ENCODE peak calls at places on chromosomes 6 and 20, in five cellular contexts. G is CD8-positive, alpha-beta T cell; Z is cardiac muscle cell; B is pancreas; D is astrocyte of the cerebellum. A is an unnamed sample.

GRCh38 chr6:89605861-89606260 is 32.7 kb downstream of the LYRM2 start:
- DNase-seq in G (no peak), Z (no peak), B (no peak), D (no peak), A (peak; percentile 61)

GRCh38 chr20:635028-635427 is 18.0 kb downstream of the SRXN1 start:
- DNase-seq in G (no peak), Z (no peak), B (no peak), D (no peak), A (no peak)

GRCh38 chr20:57000441-57000968 is 265.9 kb downstream of the BMP7 start:
- DNase-seq in G (no peak), Z (no peak), B (no peak), D (no peak), A (no peak)

GRCh38 chr20:49989234-49990065 is 6.7 kb downstream of the SNAI1 start:
- DNase-seq in G (no peak), Z (no peak), B (no peak), D (peak; percentile 63), A (no peak)

GRCh38 chr6:149433901-149434300 is 33.8 kb downstream of the SUMO4 start:
- DNase-seq in G (no peak), Z (no peak), B (no peak), D (no peak), A (no peak)

GRCh38 chr20:37042986-37043972 is 52.5 kb downstream of the RBL1 start:
- DNase-seq in G (peak; percentile 5), Z (no peak), B (no peak), D (no peak), A (no peak)

GRCh38 chr6:53492860-53493634 is 51.9 kb downstream of the GCLC start:
- DNase-seq in G (no peak), Z (peak; percentile 65), B (no peak), D (peak; percentile 41), A (no peak)

GRCh38 chr20:57065646-57066045 is 200.8 kb downstream of the BMP7 start:
- DNase-seq in G (no peak), Z (no peak), B (no peak), D (no peak), A (no peak)

GRCh38 chr6:128803911-128804310 is 79.0 kb upstream of the LAMA2 start:
- DNase-seq in G (no peak), Z (no peak), B (no peak), D (peak; percentile 45), A (no peak)

GRCh38 chr6:170147056-170147787 is 143.7 kb downstream of the DLL1 start:
- DNase-seq in G (no peak), Z (no peak), B (no peak), D (no peak), A (no peak)

GRCh38 chr20:49853640-49854039 is 41.0 kb downstream of the SLC9A8 start:
- DNase-seq in G (no peak), Z (no peak), B (no peak), D (peak; percentile 22), A (no peak)

GRCh38 chr6:168163096-168163731 is 84.2 kb upstream of the FRMD1 start:
- DNase-seq in G (no peak), Z (no peak), B (peak; percentile 24), D (peak; percentile 37), A (peak; percentile 60)

GRCh38 chr6:10355115-10355702 is 59.7 kb downstream of the TFAP2A start:
- DNase-seq in G (no peak), Z (no peak), B (no peak), D (no peak), A (no peak)

GRCh38 chr20:688809-689208 is 13.2 kb upstream of the SCRT2 start:
- DNase-seq in G (no peak), Z (no peak), B (no peak), D (no peak), A (no peak)

GRCh38 chr20:32465092-32465900 is 107.2 kb downstream of the ASXL1 start:
- DNase-seq in G (no peak), Z (no peak), B (peak; percentile 80), D (no peak), A (no peak)

GRCh38 chr20:61846074-61846473 is 219.6 kb downstream of the TAF4 start:
- DNase-seq in G (no peak), Z (no peak), B (no peak), D (no peak), A (no peak)

GRCh38 chr20:50100552-50100951 is 12.4 kb downstream of the UBE2V1 start:
- DNase-seq in G (no peak), Z (no peak), B (no peak), D (no peak), A (no peak)

GRCh38 chr6:111326563-111326962 is 156.5 kb downstream of the REV3L start:
- DNase-seq in G (no peak), Z (no peak), B (no peak), D (no peak), A (no peak)

GRCh38 chr6:132130530-132131298 is 179.5 kb upstream of the CCN2 start:
- DNase-seq in G (no peak), Z (no peak), B (no peak), D (peak; percentile 56), A (no peak)

GRCh38 chr20:19952392-19952791 is 64.8 kb upstream of the NAA20 start:
- DNase-seq in G (no peak), Z (no peak), B (no peak), D (no peak), A (no peak)

GRCh38 chr6:35377002-35377401 is 34.6 kb downstream of the PPARD start:
- DNase-seq in G (no peak), Z (no peak), B (no peak), D (no peak), A (no peak)

GRCh38 chr6:15504581-15505350 is 158.1 kb downstream of the DTNBP1 start:
- DNase-seq in G (no peak), Z (no peak), B (peak; percentile 37), D (peak; percentile 99), A (peak; percentile 76)

GRCh38 chr20:389220-389619 is 8.7 kb downstream of the TRIB3 start:
- DNase-seq in G (no peak), Z (no peak), B (no peak), D (no peak), A (no peak)

GRCh38 chr20:54475334-54476287 is at the start of gene DOK5:
- DNase-seq in G (no peak), Z (peak; percentile 54), B (no peak), D (peak; percentile 16), A (no peak)

GRCh38 chr6:24547243-24547642 is 52.5 kb downstream of the ALDH5A1 start:
- DNase-seq in G (peak; percentile 11), Z (peak; percentile 58), B (no peak), D (no peak), A (no peak)

GRCh38 chr20:59002874-59003399 is 4.1 kb downstream of the CTSZ start:
- DNase-seq in G (no peak), Z (no peak), B (no peak), D (no peak), A (no peak)

GRCh38 chr20:59004763-59005522 is 2.1 kb downstream of the CTSZ start:
- DNase-seq in G (no peak), Z (no peak), B (no peak), D (no peak), A (no peak)

GRCh38 chr20:59003836-59004492 is 3.1 kb downstream of the CTSZ start:
- DNase-seq in G (no peak), Z (no peak), B (no peak), D (no peak), A (no peak)

GRCh38 chr20:59005523-59006166 is 1.4 kb downstream of the CTSZ start:
- DNase-seq in G (no peak), Z (no peak), B (no peak), D (no peak), A (no peak)

GRCh38 chr20:59004493-59004762 is 2.6 kb downstream of the CTSZ start:
- DNase-seq in G (no peak), Z (no peak), B (no peak), D (no peak), A (no peak)
- H3K4me3 ChIP-seq in G (no peak overlapping the region), Z (no peak overlapping the region), B (no peak overlapping the region), D (no peak overlapping the region), A (no peak overlapping the region)

GRCh38 chr20:23165307-23165750 is 79.2 kb upstream of the CD93 start:
- DNase-seq in G (no peak), Z (peak; percentile 38), B (no peak), D (no peak), A (no peak)
- TF ChIP-seq CTCF in G (no peak), Z (peak; percentile 10), B (no peak), D (peak; percentile 5), A (no peak)

GRCh38 chr6:162708971-162709370 is 18.6 kb downstream of the PRKN start:
- DNase-seq in G (no peak), Z (no peak), B (no peak), D (no peak), A (no peak)

GRCh38 chr6:162704001-162704400 is 23.6 kb downstream of the PRKN start:
- DNase-seq in G (no peak), Z (no peak), B (no peak), D (no peak), A (no peak)

GRCh38 chr6:162709431-162709830 is 18.1 kb downstream of the PRKN start:
- DNase-seq in G (no peak), Z (no peak), B (no peak), D (no peak), A (no peak)

GRCh38 chr6:162705736-162706135 is 21.8 kb downstream of the PRKN start:
- DNase-seq in G (no peak), Z (no peak), B (no peak), D (no peak), A (no peak)

GRCh38 chr6:162706236-162706635 is 21.3 kb downstream of the PRKN start:
- DNase-seq in G (no peak), Z (peak; percentile 18), B (peak; percentile 28), D (no peak), A (no peak)
- H3K4me3 ChIP-seq in G (no peak overlapping the region), Z (no peak overlapping the region), B (no peak overlapping the region), D (no peak overlapping the region), A (no peak overlapping the region)

GRCh38 chr6:12637960-12638641 is 78.5 kb upstream of the PHACTR1 start:
- DNase-seq in G (no peak), Z (peak; percentile 64), B (peak; percentile 27), D (peak; percentile 50), A (no peak)
- TF ChIP-seq CTCF in G (peak; percentile 27), Z (peak; percentile 88), B (peak; percentile 51), D (peak; percentile 86), A (peak; percentile 91)

GRCh38 chr20:41003143-41003932 is 25.3 kb upstream of the TOP1 start:
- DNase-seq in G (peak; percentile 42), Z (no peak), B (peak; percentile 69), D (peak; percentile 95), A (peak; percentile 50)
- H3K4me3 ChIP-seq in G (peak overlapping the region; percentile 26), Z (no peak overlapping the region), B (no peak overlapping the region), D (peak overlapping the region; percentile 19), A (no peak overlapping the region)

DNA sequence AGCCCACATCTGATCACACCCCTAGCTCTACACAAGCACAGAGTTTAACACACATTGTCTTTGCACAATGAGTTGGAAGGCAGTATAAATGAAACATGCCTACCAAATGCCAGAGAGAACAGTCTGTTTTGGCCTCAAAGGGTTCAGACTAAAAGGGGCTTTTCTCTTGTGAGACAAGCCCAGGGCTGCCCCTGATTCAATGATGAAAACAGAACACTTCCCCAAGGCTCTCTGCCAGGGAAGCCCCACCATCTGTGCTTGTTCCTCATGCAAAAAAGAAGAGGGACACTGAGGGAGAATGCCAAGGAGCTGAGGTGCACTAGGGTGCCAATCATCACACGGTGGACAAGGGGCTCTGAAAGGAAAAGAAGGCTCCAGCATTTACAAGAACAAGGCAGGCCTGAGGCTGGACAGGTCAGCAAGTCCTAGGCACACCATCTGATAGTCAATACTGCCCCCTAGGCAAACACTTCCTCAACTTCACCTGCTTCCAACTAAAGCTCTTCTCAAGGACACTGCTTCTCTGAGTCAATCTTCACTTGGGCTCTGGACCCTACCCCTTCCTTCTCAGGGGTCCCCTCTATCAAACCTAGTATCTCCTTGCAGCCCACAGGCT is 37.5 kb upstream of the SLC4A11 start:
- DNase-seq in G (no peak), Z (peak; percentile 9), B (no peak), D (no peak), A (no peak)
- TF ChIP-seq CTCF in G (no peak), Z (peak; percentile 35), B (no peak), D (no peak), A (peak; percentile 39)